ENCODE peak calls at places on chromosomes 12 and 14, in six cellular contexts. E, O, X, V, H and A are unnamed samples.
A peak's percentile ranks its signal among the peaks of the same experiment; 100 is the strongest.

GRCh38 chr14:87255046-87255445 is 737.9 kb downstream of the GALC start:
- DNase-seq in V (no peak), X (no peak), O (no peak), H (no peak), E (no peak), A (no peak)

GRCh38 chr12:7107181-7108041 is 1.6 kb downstream of the C1RL start:
- DNase-seq in O (peak; percentile 47), V (no peak), E (no peak), X (peak; percentile 61), H (peak; percentile 26), A (no peak)

GRCh38 chr12:80262372-80263170 is 163.2 kb downstream of the OTOGL start:
- DNase-seq in H (no peak), E (no peak), V (no peak), X (no peak), O (no peak), A (no peak)

GRCh38 chr14:60151715-60152114 is 13.5 kb downstream of the DHRS7 start:
- DNase-seq in X (peak; percentile 94), E (peak; percentile 50), H (peak; percentile 91), O (peak; percentile 84), V (peak; percentile 74), A (peak; percentile 86)

GRCh38 chr14:68813318-68813838 is 20.5 kb upstream of the ZFP36L1 start:
- DNase-seq in V (no peak), E (no peak), O (no peak), X (no peak), H (no peak), A (no peak)

GRCh38 chr12:9064201-9064814 is 51.4 kb downstream of the A2M start:
- DNase-seq in X (peak; percentile 60), O (peak; percentile 62), H (peak; percentile 49), E (peak; percentile 90), V (no peak), A (no peak)

GRCh38 chr14:100025111-100025510 is 40.1 kb upstream of the EVL start:
- DNase-seq in E (peak; percentile 74), X (peak; percentile 47), H (peak; percentile 50), V (no peak), O (peak; percentile 37), A (no peak)

GRCh38 chr12:88753074-88753473 is 172.8 kb upstream of the KITLG start:
- DNase-seq in X (peak; percentile 44), E (no peak), O (peak; percentile 11), V (no peak), H (peak; percentile 25), A (no peak)

GRCh38 chr14:64114166-64114565 is 180.0 kb downstream of the ESR2 start:
- DNase-seq in X (peak; percentile 26), V (no peak), E (peak; percentile 61), O (no peak), H (peak; percentile 43), A (no peak)

DNA sequence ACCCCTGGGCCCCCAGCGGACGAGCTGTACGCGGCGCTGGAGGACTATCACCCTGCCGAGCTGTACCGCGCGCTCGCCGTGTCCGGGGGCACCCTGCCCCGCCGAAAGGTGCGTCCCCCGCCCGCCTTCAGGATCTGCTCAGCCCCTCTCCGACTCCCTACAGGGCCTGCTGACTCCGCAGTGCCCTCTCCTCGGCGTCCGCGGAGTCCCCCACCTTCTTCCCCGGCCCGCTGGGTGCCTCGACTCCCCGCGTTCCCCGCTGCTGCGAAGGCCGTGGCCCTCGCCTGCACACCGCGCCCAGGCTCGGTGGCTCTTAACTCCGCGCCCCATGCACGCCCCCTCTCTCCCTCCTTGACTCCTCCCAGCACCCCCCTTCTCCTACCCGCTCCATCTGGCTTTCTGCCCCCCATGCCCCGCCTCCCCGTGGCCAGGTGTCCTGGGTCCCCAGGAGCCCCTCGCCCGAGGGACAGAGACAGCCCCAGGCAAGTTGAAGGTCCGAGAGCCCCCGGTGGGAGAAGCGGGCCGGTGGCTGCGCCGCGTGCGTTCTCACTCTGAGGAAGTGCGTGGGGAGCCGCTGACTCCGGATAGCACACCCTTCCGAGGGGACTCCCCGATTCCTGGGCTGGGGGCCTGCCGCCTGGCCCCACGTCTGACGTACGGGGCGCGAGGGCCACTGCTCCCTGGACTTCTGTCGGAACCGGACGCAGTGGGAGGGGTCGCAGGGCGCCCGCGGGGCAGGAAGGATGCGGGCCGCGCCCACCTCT is 594 bp downstream of the TAMALIN start:
- DNase-seq in O (no peak), H (peak; percentile 45), E (no peak), V (no peak), X (no peak), A (no peak)
- H3K4me3 ChIP-seq in O (peak overlapping the region; percentile 19), H (peak overlapping the region; percentile 86), E (peak overlapping the region; percentile 52), V (peak overlapping the region; percentile 52), X (no peak overlapping the region), A (peak overlapping the region; percentile 62)

DNA sequence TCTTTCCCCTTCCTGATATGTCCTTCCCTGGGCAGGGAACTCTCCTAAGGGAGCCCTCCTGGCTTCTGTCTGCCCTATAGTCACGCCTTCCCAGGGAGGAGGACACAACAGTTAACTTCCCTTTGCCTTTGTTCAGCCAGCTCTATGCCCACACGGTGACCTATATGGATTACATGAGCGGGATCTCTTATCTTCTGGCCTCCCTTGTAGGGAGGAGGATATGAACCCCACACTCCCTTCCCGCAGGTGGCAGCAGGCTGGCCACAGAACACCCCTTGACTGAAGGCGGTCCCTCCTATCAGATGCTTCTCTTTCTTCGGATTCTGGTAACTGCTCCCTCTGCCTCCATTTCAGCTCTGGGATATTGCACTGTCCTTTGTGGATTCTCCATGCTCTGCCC is 135.6 kb upstream of the MAX start:
- DNase-seq in O (no peak), V (no peak), E (no peak), X (no peak), H (peak; percentile 47), A (no peak)
- TF ChIP-seq CTCF in O (no peak), V (no peak), E (no peak), X (no peak), H (no peak), A (no peak)

GRCh38 chr12:24815087-24815423 is 133.8 kb downstream of the BCAT1 start:
- DNase-seq in O (no peak), V (no peak), X (no peak), E (no peak), H (no peak), A (no peak)
- H3K4me3 ChIP-seq in O (no peak overlapping the region), V (no peak overlapping the region), X (no peak overlapping the region), E (no peak overlapping the region), H (no peak overlapping the region), A (no peak overlapping the region)

GRCh38 chr14:59130472-59130871 is 58.0 kb upstream of the DAAM1 start:
- DNase-seq in H (no peak), O (no peak), X (no peak), V (no peak), E (no peak), A (no peak)

GRCh38 chr14:59131926-59132763 is 56.3 kb upstream of the DAAM1 start:
- DNase-seq in E (no peak), X (no peak), O (no peak), V (no peak), H (no peak), A (no peak)

GRCh38 chr14:59133709-59134108 is 54.8 kb upstream of the DAAM1 start:
- DNase-seq in X (no peak), V (no peak), O (no peak), E (no peak), H (no peak), A (no peak)

GRCh38 chr14:59134307-59134706 is 54.2 kb upstream of the DAAM1 start:
- DNase-seq in E (no peak), V (no peak), O (no peak), H (no peak), X (no peak), A (no peak)

GRCh38 chr14:59133202-59133601 is 55.3 kb upstream of the DAAM1 start:
- DNase-seq in E (no peak), H (peak; percentile 31), O (no peak), X (no peak), V (no peak), A (no peak)
- TF ChIP-seq CTCF in E (no peak), H (peak; percentile 32), O (peak; percentile 4), X (no peak), V (no peak), A (no peak)

DNA sequence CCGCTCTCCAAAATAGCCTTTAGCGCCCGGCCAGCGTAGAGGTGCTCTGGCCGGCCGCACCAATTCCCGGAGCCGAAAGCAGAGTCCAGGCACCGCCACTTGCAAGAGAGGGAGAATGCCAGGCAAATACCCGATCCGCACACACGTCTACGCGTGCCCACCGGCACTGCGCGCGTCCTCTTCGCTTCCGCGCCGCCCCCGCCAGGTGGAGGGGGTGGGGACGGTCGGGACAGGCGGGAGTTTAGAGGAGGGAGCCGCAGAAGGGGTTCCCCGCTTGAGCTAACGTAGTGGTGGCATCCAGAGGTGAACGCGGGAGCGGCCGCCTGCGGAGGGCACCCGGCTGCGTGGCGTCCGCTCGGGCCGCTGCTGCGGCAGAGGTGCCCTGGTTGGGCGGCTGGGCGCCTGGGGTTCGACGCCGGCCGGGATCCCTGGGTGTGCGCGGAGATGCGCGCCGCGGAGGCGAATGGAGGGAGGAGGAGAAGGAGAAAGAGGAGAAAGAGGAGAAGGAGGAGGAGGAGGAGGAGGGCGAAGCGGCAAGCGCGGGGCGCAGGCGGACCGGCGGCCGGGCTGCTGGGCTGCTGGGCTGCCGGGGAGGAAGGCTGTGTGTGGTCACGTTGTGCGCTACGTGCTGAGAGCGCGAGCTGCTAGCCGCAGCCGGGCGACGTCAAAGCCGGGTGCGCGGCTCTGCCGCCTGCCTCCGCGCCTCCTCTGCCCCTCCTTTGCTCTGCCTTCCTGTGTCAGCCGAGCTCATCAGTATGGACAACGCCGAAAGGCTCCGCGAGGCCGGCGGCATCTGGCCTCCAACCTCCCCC is at the start of gene MDGA2:
- DNase-seq in E (peak; percentile 51), X (peak; percentile 0), V (no peak), H (no peak), O (peak; percentile 5), A (no peak)
- H3K4me3 ChIP-seq in E (peak within 1 kb of the TSS; percentile 58), X (no peak within 1 kb of the TSS), V (no peak within 1 kb of the TSS), H (no peak within 1 kb of the TSS), O (no peak within 1 kb of the TSS), A (no peak within 1 kb of the TSS)

GRCh38 chr12:85968606-85969005 is 94.5 kb downstream of the NTS start:
- DNase-seq in H (no peak), O (no peak), V (no peak), X (no peak), E (no peak), A (no peak)

GRCh38 chr12:85975716-85976115 is 101.6 kb downstream of the NTS start:
- DNase-seq in O (no peak), H (no peak), V (no peak), X (no peak), E (no peak), A (no peak)

DNA sequence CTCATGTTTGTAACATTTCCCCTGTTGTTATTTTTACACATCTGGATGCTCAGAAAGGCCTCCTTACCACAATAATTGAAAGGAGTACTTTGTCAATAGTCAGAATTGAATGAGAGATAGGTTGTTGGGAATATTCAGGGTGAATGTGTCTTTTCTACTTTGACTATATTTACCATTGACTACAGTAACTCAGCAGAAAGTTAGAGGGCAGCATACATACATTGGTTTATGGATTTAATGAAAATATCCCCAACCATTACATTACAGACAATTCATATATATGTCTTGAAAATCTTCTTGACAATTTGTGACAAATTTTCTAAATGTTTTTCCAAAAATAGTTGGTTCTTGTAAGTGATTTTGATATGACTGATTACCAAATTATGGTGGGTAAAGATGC is 97.7 kb downstream of the NTS start:
- DNase-seq in H (no peak), O (no peak), V (no peak), X (no peak), E (no peak), A (no peak)
- TF ChIP-seq CTCF in H (no peak), O (peak; percentile 39), V (no peak), X (no peak), E (no peak), A (no peak)